ENCODE peak calls at places on chromosomes 6 and 20, in five cellular contexts. S is HL-60, Z is heart right ventricle, E is suprapubic skin, T is Peyer's patch. R is an unnamed sample.

GRCh38 chr20:46438156-46438750 is 31.8 kb upstream of the ELMO2 start:
- DNase-seq in S (no peak), Z (peak), E (no peak), T (no peak), R (no peak)

GRCh38 chr20:54208492-54209044 is 681 bp downstream of the PFDN4 start:
- DNase-seq in S (peak), Z (peak), E (no peak), T (no peak), R (peak)

GRCh38 chr6:26216886-26217713 is 129.9 kb downstream of the HFE start:
- DNase-seq in S (peak), Z (peak), E (peak), T (peak), R (no peak)

GRCh38 chr20:36066777-36067176 is 87.8 kb upstream of the EPB41L1 start:
- DNase-seq in S (no peak), Z (no peak), E (no peak), T (no peak), R (no peak)

GRCh38 chr20:8557711-8558110 is 425.6 kb downstream of the PLCB1 start:
- DNase-seq in S (no peak), Z (no peak), E (no peak), T (no peak), R (no peak)

GRCh38 chr20:53981752-53982437 is 88.5 kb downstream of the BCAS1 start:
- DNase-seq in S (no peak), Z (no peak), E (no peak), T (no peak), R (no peak)

GRCh38 chr6:17883665-17884500 is 103.6 kb downstream of the KIF13A start:
- DNase-seq in S (no peak), Z (no peak), E (no peak), T (no peak), R (no peak)

GRCh38 chr6:165031491-165031890 is 277.9 kb downstream of the C6orf118 start:
- DNase-seq in S (no peak), Z (no peak), E (no peak), T (no peak), R (no peak)

GRCh38 chr6:27472617-27473400 is at the start of gene ZNF184:
- DNase-seq in S (peak), Z (peak), E (peak), T (peak), R (peak)

GRCh38 chr6:27476090-27476489 is 3.2 kb upstream of the ZNF184 start:
- DNase-seq in S (no peak), Z (no peak), E (no peak), T (no peak), R (no peak)

GRCh38 chr6:27474672-27475071 is 1.8 kb upstream of the ZNF184 start:
- DNase-seq in S (no peak), Z (no peak), E (no peak), T (no peak), R (no peak)

GRCh38 chr6:27472182-27472616 is 706 bp downstream of the ZNF184 start:
- DNase-seq in S (peak), Z (peak), E (no peak), T (peak), R (peak)

GRCh38 chr6:27474172-27474465 is 1.2 kb upstream of the ZNF184 start:
- DNase-seq in S (no peak), Z (no peak), E (no peak), T (no peak), R (no peak)
- H3K4me3 ChIP-seq in S (no peak), Z (no peak), E (no peak), T (no peak), R (no peak)

DNA sequence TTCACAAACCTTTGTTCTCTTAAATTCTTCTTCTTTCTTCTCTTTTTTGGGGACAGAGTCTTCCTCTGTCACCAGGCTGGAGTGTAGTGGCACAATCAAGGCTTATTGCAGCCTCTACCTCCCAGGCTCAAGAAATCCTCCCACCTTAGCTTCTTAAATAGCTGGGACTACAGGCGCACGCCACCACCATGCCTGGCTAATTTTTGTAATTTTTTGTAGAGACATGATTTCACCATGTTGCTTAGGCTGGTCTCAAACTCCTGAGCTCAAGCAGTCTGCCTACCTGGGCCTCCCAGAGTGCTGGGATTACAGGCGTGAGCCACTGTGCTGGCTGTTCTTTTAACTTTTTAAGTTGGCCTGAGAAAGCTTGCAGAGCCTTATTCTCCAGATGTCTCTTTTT is 48.0 kb downstream of the NCOA3 start:
- DNase-seq in S (no peak), Z (no peak), E (no peak), T (no peak), R (no peak)
- H3K27ac ChIP-seq in S (no peak), Z (no peak), E (no peak), T (no peak), R (peak)

DNA sequence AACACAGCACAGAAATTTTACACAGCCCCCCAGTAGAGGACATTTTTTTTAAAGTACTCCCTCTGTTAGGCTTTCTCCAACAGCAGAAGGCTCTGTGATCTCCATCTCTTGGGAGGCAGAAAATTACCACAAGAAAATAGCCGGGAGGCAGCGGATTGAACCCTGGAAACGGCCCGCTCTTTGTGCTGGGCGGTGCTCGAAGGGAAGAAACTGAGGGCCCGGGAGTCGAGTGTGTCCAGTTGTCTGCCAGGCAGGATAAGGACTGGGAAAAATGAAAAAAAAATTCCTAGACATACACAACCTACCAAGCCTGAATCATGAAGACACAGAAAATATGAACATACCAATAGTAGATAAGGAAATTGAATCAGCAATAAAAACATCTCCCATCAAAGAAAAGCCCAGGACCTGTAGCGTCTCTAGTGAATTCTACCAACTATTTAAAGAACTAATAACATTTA is 31.5 kb downstream of the POM121L2 start:
- DNase-seq in S (no peak), Z (no peak), E (no peak), T (no peak), R (no peak)
- H3K4me3 ChIP-seq in S (peak), Z (no peak), E (no peak), T (no peak), R (no peak)

GRCh38 chr20:43789593-43789992 is 62.8 kb upstream of the GTSF1L start:
- DNase-seq in S (no peak), Z (no peak), E (no peak), T (no peak), R (no peak)
- H3K27ac ChIP-seq in S (no peak), Z (no peak), E (no peak), T (no peak), R (no peak)

GRCh38 chr20:63289311-63290135 is 3.5 kb upstream of the COL20A1 start:
- DNase-seq in S (no peak), Z (no peak), E (no peak), T (no peak), R (no peak)
- H3K4me3 ChIP-seq in S (no peak), Z (no peak), E (no peak), T (no peak), R (no peak)

R was measured in CD4-positive, CD25-positive, alpha-beta regulatory T cell.